ENCODE peak calls at places on chromosome 14, in nine cellular contexts. N is right cardiac atrium; R is CD8-positive, alpha-beta T cell; E is CD4-positive, CD25-positive, alpha-beta regulatory T cell; O is dorsolateral prefrontal cortex; P is gastrocnemius medialis; Q is neural progenitor cell; I is mammary epithelial cell; L is IMR-90. S is an unnamed sample.

GRCh38 chr14:25570483-25570882 is 520.5 kb upstream of the STXBP6 start:
- DNase-seq in N (no peak), R (no peak), E (no peak), O (no peak), P (no peak), Q (no peak), I (no peak), L (no peak), S (no peak)

GRCh38 chr14:97267509-97267908 is 470.3 kb downstream of the VRK1 start:
- DNase-seq in N (no peak), R (no peak), E (no peak), O (no peak), P (no peak), Q (no peak), I (no peak), L (no peak), S (peak; percentile 10)

GRCh38 chr14:35533357-35534129 is 421 bp upstream of the INSM2 start:
- DNase-seq in N (peak; percentile 45), R (peak; percentile 53), E (peak; percentile 38), O (peak; percentile 57), P (no peak), Q (peak; percentile 96), I (peak; percentile 63), L (peak; percentile 34), S (peak; percentile 71)

GRCh38 chr14:91261986-91262549 is 17.6 kb upstream of the GPR68 start:
- DNase-seq in N (no peak), R (no peak), E (no peak), O (no peak), P (no peak), Q (no peak), I (no peak), L (no peak), S (no peak)

GRCh38 chr14:31228533-31228932 is 20.9 kb upstream of the HECTD1 start:
- DNase-seq in N (no peak), R (no peak), E (no peak), O (no peak), P (no peak), Q (no peak), I (peak; percentile 64), L (no peak), S (no peak)

GRCh38 chr14:69850086-69850735 is 29.0 kb upstream of the SMOC1 start:
- DNase-seq in N (no peak), R (no peak), E (no peak), O (no peak), P (peak; percentile 7), Q (peak; percentile 27), I (no peak), L (no peak), S (peak; percentile 28)

GRCh38 chr14:100662850-100663527 is 63.7 kb upstream of the DLK1 start:
- DNase-seq in N (peak; percentile 68), R (peak; percentile 70), E (peak; percentile 30), O (peak; percentile 57), P (no peak), Q (peak; percentile 81), I (peak; percentile 20), L (peak; percentile 61), S (peak; percentile 31)

GRCh38 chr14:35122696-35123387 is 490 bp downstream of the PRORP start:
- DNase-seq in N (no peak), R (no peak), E (no peak), O (no peak), P (peak; percentile 21), Q (no peak), I (peak; percentile 12), L (peak; percentile 59), S (no peak)

GRCh38 chr14:23569443-23570151 is 2.0 kb upstream of the AP1G2 start:
- DNase-seq in N (no peak), R (no peak), E (no peak), O (no peak), P (no peak), Q (peak; percentile 69), I (peak; percentile 43), L (no peak), S (no peak)

GRCh38 chr14:35240233-35240632 is 51.9 kb upstream of the PSMA6 start:
- DNase-seq in N (no peak), R (no peak), E (no peak), O (no peak), P (no peak), Q (no peak), I (no peak), L (no peak), S (no peak)

GRCh38 chr14:90383731-90384542 is 12.9 kb upstream of the CALM1 start:
- DNase-seq in N (peak; percentile 66), R (peak; percentile 84), E (peak; percentile 32), O (peak; percentile 46), P (peak; percentile 51), Q (peak; percentile 82), I (no peak), L (peak; percentile 46), S (peak; percentile 23)

GRCh38 chr14:72000907-72001306 is 68.7 kb downstream of the RGS6 start:
- DNase-seq in N (peak; percentile 59), R (no peak), E (no peak), O (peak; percentile 21), P (no peak), Q (no peak), I (no peak), L (no peak), S (no peak)

GRCh38 chr14:36981832-36982528 is 190.4 kb downstream of the SLC25A21 start:
- DNase-seq in N (no peak), R (no peak), E (no peak), O (no peak), P (no peak), Q (no peak), I (peak; percentile 80), L (peak; percentile 79), S (no peak)

GRCh38 chr14:23306412-23307145 is at the start of gene BCL2L2:
- DNase-seq in N (peak; percentile 94), R (no peak), E (no peak), O (peak; percentile 87), P (peak; percentile 85), Q (peak; percentile 96), I (peak; percentile 89), L (peak; percentile 84), S (peak; percentile 91)

GRCh38 chr14:69242311-69243224 is 17.4 kb upstream of the GALNT16 start:
- DNase-seq in N (peak; percentile 44), R (peak; percentile 62), E (peak; percentile 16), O (no peak), P (peak; percentile 35), Q (peak; percentile 66), I (peak; percentile 32), L (peak; percentile 74), S (no peak)

GRCh38 chr14:22871200-22871961 is at the start of gene LRP10:
- DNase-seq in N (peak; percentile 92), R (peak; percentile 83), E (peak; percentile 69), O (peak; percentile 79), P (peak; percentile 91), Q (peak; percentile 97), I (peak; percentile 89), L (peak; percentile 75), S (peak; percentile 90)

GRCh38 chr14:98189521-98189920 is 1082.5 kb downstream of the BCL11B start:
- DNase-seq in N (no peak), R (peak; percentile 78), E (no peak), O (no peak), P (no peak), Q (no peak), I (no peak), L (no peak), S (no peak)

GRCh38 chr14:100677152-100677924 is 49.4 kb upstream of the DLK1 start:
- DNase-seq in N (peak; percentile 39), R (no peak), E (no peak), O (no peak), P (no peak), Q (no peak), I (no peak), L (no peak), S (peak; percentile 43)

DNA sequence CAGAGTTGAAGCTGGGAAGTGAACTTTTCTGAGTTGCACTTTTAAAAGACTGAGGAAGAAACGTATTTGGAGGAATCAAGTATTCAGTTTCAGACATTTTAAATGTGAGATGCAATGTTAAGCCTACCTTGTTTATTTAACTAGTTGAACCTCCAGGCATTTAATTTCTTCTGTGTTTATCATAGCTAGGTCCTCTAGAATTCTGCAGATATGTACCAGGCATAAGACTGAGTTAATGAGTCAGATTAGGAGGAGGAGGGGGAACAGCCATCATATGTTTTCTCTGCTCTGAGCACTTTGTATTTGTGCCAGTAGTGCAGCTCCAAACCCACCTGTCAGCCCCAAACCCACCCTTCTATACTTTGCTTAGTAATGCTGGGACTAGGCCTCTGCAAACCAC is 16.4 kb upstream of the SAMD4A start:
- DNase-seq in N (no peak), R (no peak), E (no peak), O (no peak), P (no peak), Q (no peak), I (no peak), L (peak; percentile 71), S (no peak)
- H3K27me3 ChIP-seq in N (no peaks in the 10 kb centered on the region), R (no peaks in the 10 kb centered on the region), E (peaks cover 3% of the 10 kb centered on the region), O (no peaks in the 10 kb centered on the region), P (no peaks in the 10 kb centered on the region), Q (no peaks in the 10 kb centered on the region), I (no peaks in the 10 kb centered on the region), L (no peaks in the 10 kb centered on the region), S (no peaks in the 10 kb centered on the region)

GRCh38 chr14:94769413-94770250 is at the start of gene GSC:
- DNase-seq in N (peak; percentile 39), R (no peak), E (no peak), O (no peak), P (peak; percentile 32), Q (peak; percentile 92), I (peak; percentile 37), L (peak; percentile 5), S (peak; percentile 57)

GRCh38 chr14:94768141-94768520 is 1.8 kb downstream of the GSC start:
- DNase-seq in N (no peak), R (no peak), E (no peak), O (no peak), P (no peak), Q (no peak), I (no peak), L (no peak), S (no peak)

GRCh38 chr14:94768521-94769412 is 1.1 kb downstream of the GSC start:
- DNase-seq in N (peak; percentile 22), R (no peak), E (no peak), O (no peak), P (no peak), Q (peak; percentile 69), I (no peak), L (no peak), S (no peak)

GRCh38 chr14:94764573-94764972 is 5.3 kb downstream of the GSC start:
- DNase-seq in N (no peak), R (no peak), E (no peak), O (no peak), P (no peak), Q (no peak), I (no peak), L (no peak), S (no peak)

GRCh38 chr14:94767321-94767878 is 2.5 kb downstream of the GSC start:
- DNase-seq in N (no peak), R (no peak), E (no peak), O (no peak), P (no peak), Q (peak; percentile 57), I (no peak), L (no peak), S (no peak)
- H3K4me3 ChIP-seq in N (no peak overlapping the region), R (no peak overlapping the region), E (no peak overlapping the region), O (no peak overlapping the region), P (no peak overlapping the region), Q (peak overlapping the region; percentile 12), I (no peak overlapping the region), L (no peak overlapping the region), S (no peak overlapping the region)

GRCh38 chr14:51096870-51097269 is 2.0 kb upstream of the TRIM9 start:
- DNase-seq in N (no peak), R (no peak), E (no peak), O (no peak), P (no peak), Q (no peak), I (no peak), L (no peak), S (no peak)
- H3K27me3 ChIP-seq in N (no peaks in the 10 kb centered on the region), R (no peaks in the 10 kb centered on the region), E (peaks cover 25% of the 10 kb centered on the region), O (no peaks in the 10 kb centered on the region), P (peaks cover 25% of the 10 kb centered on the region), Q (peaks cover 60% of the 10 kb centered on the region), I (peaks cover 13% of the 10 kb centered on the region), L (peaks cover 37% of the 10 kb centered on the region), S (peaks cover 4% of the 10 kb centered on the region)

GRCh38 chr14:60506985-60507829 is 1.7 kb upstream of the SIX6 start:
- DNase-seq in N (no peak), R (no peak), E (no peak), O (no peak), P (no peak), Q (peak; percentile 54), I (no peak), L (no peak), S (no peak)
- H3K4me3 ChIP-seq in N (no peak overlapping the region), R (no peak overlapping the region), E (no peak overlapping the region), O (no peak overlapping the region), P (no peak overlapping the region), Q (peak overlapping the region; percentile 25), I (no peak overlapping the region), L (no peak overlapping the region), S (no peak overlapping the region)